ENCODE peak calls at places on chromosomes 12 and 14, in four cellular contexts. G, B, V and R are unnamed samples.
A peak's percentile ranks its signal among the peaks of the same experiment; 100 is the strongest.

GRCh38 chr12:23803547-23803946 is 145.9 kb downstream of the SOX5 start:
- DNase-seq in G (no peak), B (no peak), V (no peak), R (no peak)

GRCh38 chr14:50366589-50366988 is 30.1 kb downstream of the CDKL1 start:
- DNase-seq in G (no peak), B (no peak), V (no peak), R (no peak)

GRCh38 chr14:75452900-75453816 is 25.3 kb downstream of the JDP2 start:
- DNase-seq in G (peak; percentile 89), B (peak; percentile 75), V (no peak), R (no peak)

GRCh38 chr12:53065470-53065869 is 13.7 kb downstream of the SPRYD3 start:
- DNase-seq in G (no peak), B (peak; percentile 22), V (no peak), R (no peak)

GRCh38 chr12:75447695-75448393 is 32.7 kb upstream of the GLIPR1 start:
- DNase-seq in G (peak; percentile 26), B (no peak), V (no peak), R (no peak)

GRCh38 chr12:92612611-92613010 is 90.2 kb upstream of the PLEKHG7 start:
- DNase-seq in G (no peak), B (no peak), V (no peak), R (no peak)

GRCh38 chr14:20564501-20564997 is 3.7 kb upstream of the RNASE9 start:
- DNase-seq in G (no peak), B (no peak), V (no peak), R (no peak)

GRCh38 chr14:75430526-75430925 is 2.7 kb downstream of the JDP2 start:
- DNase-seq in G (peak; percentile 58), B (peak; percentile 53), V (no peak), R (no peak)

GRCh38 chr12:108099085-108099484 is 30.0 kb upstream of the WSCD2 start:
- DNase-seq in G (no peak), B (no peak), V (no peak), R (no peak)

GRCh38 chr12:90622431-90622830 is 332.5 kb downstream of the CCER1 start:
- DNase-seq in G (peak; percentile 56), B (no peak), V (no peak), R (no peak)

GRCh38 chr14:30994681-30995620 is 30.5 kb upstream of the AP4S1 start:
- DNase-seq in G (peak; percentile 32), B (no peak), V (no peak), R (no peak)

GRCh38 chr12:126773012-126773411 is 1494.0 kb upstream of the TMEM132C start:
- DNase-seq in G (no peak), B (no peak), V (no peak), R (no peak)

GRCh38 chr12:3746758-3747157 is 6.2 kb downstream of the CRACR2A start:
- DNase-seq in G (no peak), B (no peak), V (no peak), R (no peak)

GRCh38 chr12:118958520-118958919 is 22.8 kb upstream of the SRRM4 start:
- DNase-seq in G (no peak), B (no peak), V (no peak), R (no peak)

GRCh38 chr14:61923348-61923747 is 161.1 kb downstream of the SNAPC1 start:
- DNase-seq in G (peak; percentile 63), B (no peak), V (no peak), R (no peak)

GRCh38 chr14:65658202-65658601 is 245.7 kb downstream of the FUT8 start:
- DNase-seq in G (peak; percentile 81), B (no peak), V (no peak), R (no peak)

GRCh38 chr12:64782181-64782580 is 23.0 kb upstream of the GNS start:
- DNase-seq in G (no peak), B (no peak), V (no peak), R (no peak)

GRCh38 chr12:64780220-64780530 is 21.0 kb upstream of the GNS start:
- DNase-seq in G (no peak), B (no peak), V (no peak), R (no peak)

GRCh38 chr12:64779349-64779974 is 20.3 kb upstream of the GNS start:
- DNase-seq in G (no peak), B (no peak), V (no peak), R (no peak)

GRCh38 chr12:64781374-64782029 is 22.3 kb upstream of the GNS start:
- DNase-seq in G (no peak), B (no peak), V (no peak), R (no peak)

GRCh38 chr12:64780531-64781373 is 21.5 kb upstream of the GNS start:
- DNase-seq in G (no peak), B (peak; percentile 44), V (no peak), R (no peak)
- TF ChIP-seq CTCF in G (no peak), B (no peak), V (no peak), R (no peak)

GRCh38 chr12:62138527-62138926 is 121.7 kb upstream of the USP15 start:
- DNase-seq in G (no peak), B (no peak), V (no peak), R (no peak)
- H3K27me3 ChIP-seq in G (no peaks in the 10 kb centered on the region), B (no peaks in the 10 kb centered on the region), V (no peaks in the 10 kb centered on the region), R (no peaks in the 10 kb centered on the region)

DNA sequence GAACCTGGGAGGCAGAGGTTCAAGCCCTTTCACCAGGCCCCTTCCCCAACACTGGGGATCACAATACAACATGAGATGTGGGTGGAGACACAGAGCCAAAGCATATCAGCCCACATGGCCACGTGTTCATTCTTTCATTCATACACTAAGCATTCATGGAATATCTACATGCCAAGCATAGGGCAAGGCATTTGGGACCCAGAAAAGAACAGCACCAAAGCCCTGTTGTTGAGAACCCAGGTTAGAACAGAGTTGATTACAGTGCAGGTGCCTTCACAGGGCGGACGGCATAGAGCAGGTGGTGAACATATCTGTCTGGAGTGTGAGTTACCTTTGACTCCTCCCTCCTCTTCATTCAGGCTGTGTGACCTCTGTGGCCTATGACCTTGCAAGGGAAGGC is 159.4 kb upstream of the GSC start:
- DNase-seq in G (no peak), B (no peak), V (no peak), R (no peak)
- H3K4me1 ChIP-seq in G (no peaks in the 10 kb centered on the region), B (no peaks in the 10 kb centered on the region), V (no peaks in the 10 kb centered on the region), R (no peaks in the 10 kb centered on the region)

GRCh38 chr12:45464699-45465098 is 248.8 kb downstream of the ANO6 start:
- DNase-seq in G (no peak), B (no peak), V (no peak), R (no peak)
- TF ChIP-seq CTCF in G (no peak), B (no peak), V (peak; percentile 9), R (no peak)

GRCh38 chr14:23579311-23579630 is 681 bp upstream of the JPH4 start:
- DNase-seq in G (no peak), B (no peak), V (no peak), R (no peak)

GRCh38 chr14:23578560-23579310 is at the start of gene JPH4:
- DNase-seq in G (no peak), B (no peak), V (no peak), R (no peak)

GRCh38 chr14:23580948-23581281 is 2.3 kb upstream of the JPH4 start:
- DNase-seq in G (no peak), B (no peak), V (no peak), R (no peak)

GRCh38 chr14:23580152-23580926 is 1.7 kb upstream of the JPH4 start:
- DNase-seq in G (no peak), B (no peak), V (no peak), R (no peak)

DNA sequence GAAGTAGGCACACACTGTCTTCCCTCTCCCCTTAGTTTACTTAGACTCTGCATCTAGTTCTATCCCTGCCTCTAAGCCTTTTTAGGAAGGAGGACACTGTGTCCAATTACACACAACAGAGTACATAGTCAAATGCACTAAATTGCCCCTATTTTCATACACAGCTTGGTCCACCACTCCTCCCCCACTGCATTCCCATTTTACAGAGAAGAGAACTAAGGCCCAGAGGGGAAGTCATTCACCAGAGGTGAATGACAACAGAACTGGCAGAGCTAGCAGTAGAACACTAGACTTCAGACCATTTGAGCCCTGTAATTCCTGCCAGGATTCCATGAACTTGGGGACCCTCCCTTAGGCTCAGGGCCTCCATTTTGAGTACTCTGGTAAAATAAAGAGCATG is 1.1 kb upstream of the JPH4 start:
- DNase-seq in G (no peak), B (no peak), V (no peak), R (no peak)
- H3K27me3 ChIP-seq in G (peaks cover 54% of the 10 kb centered on the region), B (peaks cover 63% of the 10 kb centered on the region), V (peaks cover 23% of the 10 kb centered on the region), R (peaks cover 16% of the 10 kb centered on the region)

DNA sequence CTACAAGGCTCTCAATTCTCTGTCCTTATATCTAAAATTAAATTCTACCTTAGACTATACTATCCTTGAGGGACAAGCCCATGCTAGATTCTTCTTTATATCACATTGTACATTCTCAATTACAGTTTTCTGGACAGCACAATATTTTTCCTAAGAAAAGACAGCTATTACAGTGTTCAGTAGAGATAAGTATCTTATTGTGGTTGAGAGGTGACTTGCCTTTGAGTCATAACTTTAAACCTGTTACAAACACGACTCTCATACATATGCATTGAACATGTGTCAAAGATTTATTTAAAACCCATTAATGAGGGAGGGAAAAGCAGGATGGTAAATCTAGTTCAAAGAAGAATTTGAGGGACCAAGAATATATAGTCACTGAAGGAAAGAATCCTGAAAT is 61.1 kb downstream of the TPH2 start:
- DNase-seq in G (no peak), B (no peak), V (no peak), R (no peak)
- H3K4me1 ChIP-seq in G (no peaks in the 10 kb centered on the region), B (no peaks in the 10 kb centered on the region), V (no peaks in the 10 kb centered on the region), R (no peaks in the 10 kb centered on the region)

DNA sequence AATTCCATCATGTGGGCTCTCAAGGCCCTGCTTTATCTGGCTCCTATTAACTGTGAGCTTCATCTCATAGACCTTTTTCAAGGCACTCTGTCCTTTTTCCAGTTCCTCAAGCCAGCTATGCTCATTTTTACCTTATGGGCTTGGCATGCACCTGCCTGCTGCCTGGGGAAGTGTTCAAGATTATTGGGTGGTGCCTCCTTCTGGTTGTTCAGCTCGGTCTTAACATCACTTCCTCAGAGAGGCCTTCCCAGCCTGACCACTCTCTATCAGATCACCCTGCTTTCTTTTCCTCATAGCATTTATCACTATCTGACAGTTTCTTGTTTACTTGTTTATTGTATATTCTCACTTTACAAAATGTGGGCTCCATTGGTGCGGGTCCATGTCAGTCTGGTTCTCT is 141.3 kb downstream of the PTPRR start:
- DNase-seq in G (no peak), B (no peak), V (no peak), R (no peak)
- TF ChIP-seq CTCF in G (no peak), B (no peak), V (no peak), R (no peak)

GRCh38 chr12:49228653-49229052 is 36.2 kb upstream of the TUBA1C start:
- DNase-seq in G (no peak), B (no peak), V (no peak), R (no peak)
- H3K27me3 ChIP-seq in G (no peaks in the 10 kb centered on the region), B (no peaks in the 10 kb centered on the region), V (no peaks in the 10 kb centered on the region), R (no peaks in the 10 kb centered on the region)

GRCh38 chr14:68902357-68902756 is 76.7 kb downstream of the ACTN1 start:
- DNase-seq in G (no peak), B (no peak), V (no peak), R (no peak)

GRCh38 chr14:68908201-68908600 is 70.9 kb downstream of the ACTN1 start:
- DNase-seq in G (no peak), B (no peak), V (no peak), R (no peak)

GRCh38 chr14:68908860-68909259 is 70.2 kb downstream of the ACTN1 start:
- DNase-seq in G (no peak), B (no peak), V (no peak), R (no peak)

GRCh38 chr14:68905107-68905895 is 73.8 kb downstream of the ACTN1 start:
- DNase-seq in G (no peak), B (no peak), V (no peak), R (no peak)

GRCh38 chr14:68906439-68906838 is 72.7 kb downstream of the ACTN1 start:
- DNase-seq in G (no peak), B (no peak), V (no peak), R (no peak)
- H3K4me1 ChIP-seq in G (no peaks in the 10 kb centered on the region), B (no peaks in the 10 kb centered on the region), V (peaks cover 19% of the 10 kb centered on the region), R (peaks cover 74% of the 10 kb centered on the region)